ENCODE peak calls at places on chromosomes 6 and 20, in six cellular contexts. N is breast epithelium, H is GM12878, Q is sigmoid colon, T is transverse colon, M is spleen. O is an unnamed sample.

GRCh38 chr6:96613291-96613999 is 50.5 kb downstream of the FHL5 start:
- DNase-seq in Q (no peak), N (no peak), H (no peak), M (no peak), T (no peak), O (no peak)

GRCh38 chr20:25197870-25198190 is 2.3 kb downstream of the ENTPD6 start:
- DNase-seq in M (no peak), N (no peak), T (no peak), H (no peak), Q (no peak), O (no peak)

GRCh38 chr6:27472182-27472616 is 706 bp downstream of the ZNF184 start:
- DNase-seq in H (peak), Q (peak), N (peak), T (peak), M (no peak), O (no peak)

GRCh38 chr6:15879372-15880261 is 216.8 kb upstream of the DTNBP1 start:
- DNase-seq in N (no peak), M (peak), H (no peak), T (peak), Q (peak), O (peak)

GRCh38 chr6:148578837-148579236 is 168.0 kb upstream of the UST start:
- DNase-seq in H (no peak), Q (no peak), T (no peak), M (no peak), N (no peak), O (no peak)

GRCh38 chr6:357791-358341 is 33.7 kb upstream of the IRF4 start:
- DNase-seq in H (no peak), T (no peak), Q (peak), N (no peak), M (peak), O (no peak)

GRCh38 chr6:36725581-36725980 is 28.0 kb downstream of the RAB44 start:
- DNase-seq in Q (peak), M (peak), T (no peak), N (no peak), H (no peak), O (no peak)

GRCh38 chr6:52331793-52332457 is 30.0 kb upstream of the PAQR8 start:
- DNase-seq in M (no peak), T (no peak), N (no peak), H (no peak), Q (no peak), O (no peak)

GRCh38 chr6:39938773-39939381 is 4.6 kb upstream of the MOCS1 start:
- DNase-seq in M (no peak), H (no peak), Q (no peak), N (no peak), T (no peak), O (no peak)

GRCh38 chr20:46176744-46177378 is 58.7 kb downstream of the CD40 start:
- DNase-seq in Q (no peak), T (no peak), M (no peak), H (no peak), N (no peak), O (no peak)

GRCh38 chr6:102679844-102680243 is 1286.3 kb downstream of the GRIK2 start:
- DNase-seq in Q (no peak), T (no peak), H (no peak), N (no peak), M (no peak), O (no peak)

GRCh38 chr20:29497261-29497671 is 1760.2 kb upstream of the DEFB115 start:
- DNase-seq in N (no peak), H (no peak), Q (no peak), T (no peak), M (peak), O (no peak)

GRCh38 chr20:20786428-20786827 is 74.0 kb upstream of the RALGAPA2 start:
- DNase-seq in N (no peak), M (peak), T (no peak), H (no peak), Q (no peak), O (no peak)

GRCh38 chr6:115882174-115882573 is 178.5 kb downstream of the FRK start:
- DNase-seq in Q (no peak), T (no peak), M (no peak), H (no peak), N (no peak), O (no peak)

GRCh38 chr6:7684843-7685242 is 41.1 kb upstream of the BMP6 start:
- DNase-seq in Q (no peak), T (no peak), H (no peak), M (no peak), N (no peak), O (no peak)

GRCh38 chr20:42308980-42309524 is 690.9 kb upstream of the CHD6 start:
- DNase-seq in N (no peak), H (no peak), T (no peak), M (no peak), Q (no peak), O (no peak)

GRCh38 chr6:19697744-19698290 is 139.4 kb upstream of the ID4 start:
- DNase-seq in Q (no peak), T (no peak), H (no peak), N (no peak), M (no peak), O (no peak)

GRCh38 chr20:49821850-49822249 is 9.2 kb downstream of the SLC9A8 start:
- DNase-seq in T (no peak), H (no peak), M (no peak), N (peak), Q (no peak), O (no peak)

GRCh38 chr6:55898342-55898741 is 23.0 kb upstream of the BMP5 start:
- DNase-seq in T (no peak), N (no peak), Q (no peak), H (no peak), M (no peak), O (no peak)

GRCh38 chr6:140485740-140486467 is 1111.5 kb upstream of the CITED2 start:
- DNase-seq in M (no peak), T (no peak), Q (peak), N (peak), H (peak), O (no peak)

GRCh38 chr6:41884957-41885356 is 10.2 kb downstream of the USP49 start:
- DNase-seq in M (no peak), Q (no peak), H (no peak), T (no peak), N (no peak), O (no peak)

GRCh38 chr6:41887355-41887754 is 7.8 kb downstream of the USP49 start:
- DNase-seq in Q (no peak), H (no peak), M (no peak), N (no peak), T (no peak), O (no peak)

GRCh38 chr6:41881506-41881905 is 13.7 kb downstream of the USP49 start:
- DNase-seq in M (no peak), N (no peak), T (no peak), H (no peak), Q (no peak), O (no peak)

GRCh38 chr6:41885930-41886329 is 9.2 kb downstream of the USP49 start:
- DNase-seq in T (no peak), M (no peak), N (no peak), Q (no peak), H (no peak), O (no peak)
- TF ChIP-seq POLR2A in T (no peak), M (no peak), N (no peak), Q (no peak), H (no peak), O (no peak)

DNA sequence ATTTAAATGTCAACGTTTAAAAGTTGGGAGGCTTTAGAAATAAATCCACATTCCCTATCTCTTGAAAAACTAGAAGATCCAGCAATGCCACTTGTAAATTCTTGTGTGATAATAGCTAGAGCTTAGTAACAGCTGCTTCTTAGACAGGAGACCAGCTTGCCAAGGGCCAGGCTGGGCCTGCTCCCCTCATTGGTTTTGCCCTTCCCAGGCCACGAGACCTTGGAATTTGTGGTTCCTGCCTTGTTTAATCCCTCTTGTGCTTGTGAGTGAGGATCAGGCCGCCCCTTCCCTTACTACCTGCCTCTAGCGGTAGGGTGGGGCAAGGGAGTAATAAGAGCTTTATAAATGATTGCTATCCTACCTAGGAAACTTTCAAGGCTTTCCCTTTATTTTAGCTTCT is 363.5 kb downstream of the SYNE1 start:
- DNase-seq in Q (no peak), H (no peak), M (no peak), N (no peak), T (no peak), O (no peak)
- TF ChIP-seq CTCF in Q (no peak), H (no peak), M (no peak), N (no peak), T (no peak), O (no peak)

DNA sequence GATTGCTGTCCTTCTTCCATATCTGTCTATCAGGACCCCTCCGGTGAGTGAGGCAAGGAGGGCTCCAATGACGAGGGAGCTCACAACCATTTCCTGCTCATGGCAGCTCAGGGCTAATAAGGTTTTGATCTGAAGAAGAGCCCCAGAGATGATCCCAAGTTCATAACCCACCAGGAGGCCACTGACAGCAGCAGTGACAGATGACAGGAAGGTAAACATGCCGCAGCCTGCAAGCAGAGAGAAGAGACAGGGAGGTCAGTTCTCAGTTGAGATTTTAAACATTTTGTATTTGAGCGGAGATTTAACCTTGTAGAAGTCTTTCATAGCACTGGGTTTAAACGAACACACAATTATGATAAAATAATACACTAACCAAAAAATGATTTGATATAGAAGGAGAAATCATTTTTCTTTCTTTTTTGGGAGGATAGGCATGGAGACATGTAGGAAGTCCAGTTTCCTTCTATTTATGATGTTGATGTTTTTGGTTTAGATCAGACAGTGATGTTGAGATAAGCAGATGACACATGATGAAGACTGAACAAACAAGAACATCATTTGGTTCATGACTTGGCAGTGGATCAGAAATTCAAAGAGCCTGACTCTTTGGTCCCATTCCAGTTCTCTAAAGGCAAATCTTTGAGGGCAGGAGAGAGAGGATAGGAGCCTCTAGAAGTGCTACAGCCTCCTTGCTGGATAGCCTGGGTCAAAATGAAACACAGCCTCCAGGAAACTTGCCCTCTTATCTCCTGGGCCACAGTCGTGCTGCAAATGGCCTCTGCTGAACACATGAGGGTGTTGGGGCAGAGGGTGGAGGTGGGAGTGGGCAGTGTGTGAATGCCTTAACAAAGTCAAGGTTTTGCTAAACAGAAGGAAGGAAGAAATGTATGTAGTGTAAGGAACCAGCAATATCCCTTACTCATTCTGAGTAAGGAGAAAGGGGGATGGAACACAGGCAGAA is 22.6 kb downstream of the SLC2A12 start:
- DNase-seq in T (no peak), N (no peak), M (no peak), H (no peak), Q (no peak), O (no peak)
- TF ChIP-seq POLR2AphosphoS5 in T (no peak), N (no peak), M (no peak), H (no peak), Q (no peak), O (no peak)

GRCh38 chr6:53361549-53362031 is 12.8 kb upstream of the ELOVL5 start:
- DNase-seq in T (no peak), H (peak), M (no peak), N (peak), Q (no peak), O (no peak)

GRCh38 chr6:53359843-53360834 is 11.4 kb upstream of the ELOVL5 start:
- DNase-seq in M (no peak), H (no peak), Q (no peak), N (no peak), T (no peak), O (no peak)

GRCh38 chr6:53357576-53358343 is 9.0 kb upstream of the ELOVL5 start:
- DNase-seq in M (no peak), N (no peak), H (no peak), Q (no peak), T (no peak), O (no peak)

GRCh38 chr6:53358440-53359087 is 9.8 kb upstream of the ELOVL5 start:
- DNase-seq in T (no peak), N (no peak), H (no peak), Q (no peak), M (peak), O (no peak)

DNA sequence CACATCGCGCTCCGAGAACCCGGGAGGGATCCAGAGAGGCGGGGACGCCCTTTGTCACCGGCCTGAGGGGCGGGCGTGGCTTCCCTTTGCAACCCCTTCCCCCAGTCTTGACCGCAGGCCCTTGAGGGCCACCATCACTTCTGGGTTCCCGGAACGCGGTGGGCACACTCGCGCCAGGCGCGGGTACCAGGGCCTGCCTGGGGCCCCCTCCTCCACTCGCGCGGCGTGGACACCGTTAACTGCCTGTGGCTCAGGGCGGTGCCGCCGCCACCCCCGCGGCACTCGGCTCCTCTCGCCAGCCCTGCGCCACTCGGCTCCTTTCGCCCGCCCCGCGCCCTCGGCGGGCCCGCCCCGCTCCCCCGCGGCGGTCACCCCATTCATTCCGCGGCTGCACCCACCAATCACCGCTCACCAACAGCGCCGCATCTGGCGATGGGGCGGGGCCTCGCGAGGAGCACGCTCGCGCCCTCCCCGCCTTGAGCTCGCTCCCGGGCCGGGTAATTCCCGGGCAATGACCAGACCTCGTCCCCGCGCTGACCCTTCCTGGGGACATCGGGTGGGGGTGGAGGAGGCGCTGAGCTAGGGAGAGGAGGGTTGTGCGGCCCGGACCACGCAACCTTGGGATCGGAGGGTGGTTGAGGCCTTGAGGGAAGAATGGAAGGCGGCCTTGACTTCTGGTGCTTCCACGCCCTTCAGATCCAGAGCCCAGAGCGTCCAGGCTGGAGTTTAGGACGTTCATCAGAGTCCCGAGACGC is 10.5 kb upstream of the ELOVL5 start:
- DNase-seq in Q (peak), M (peak), T (peak), N (peak), H (peak), O (peak)
- TF ChIP-seq POLR2A in Q (peak), M (peak), T (peak), N (peak), H (peak), O (peak)

GRCh38 chr20:7375905-7376304 is 564.4 kb downstream of the HAO1 start:
- DNase-seq in H (no peak), Q (no peak), N (no peak), M (no peak), T (no peak), O (no peak)
- TF ChIP-seq CTCF in H (peak), Q (no peak), N (no peak), M (peak), T (peak), O (no peak)

GRCh38 chr20:2873010-2873746 is at the start of gene PTPRA:
- DNase-seq in M (peak), T (peak), N (peak), H (peak), Q (peak), O (peak)
- TF ChIP-seq POLR2AphosphoS5 in M (peak), T (peak), N (peak), H (peak), Q (peak), O (no peak)

DNA sequence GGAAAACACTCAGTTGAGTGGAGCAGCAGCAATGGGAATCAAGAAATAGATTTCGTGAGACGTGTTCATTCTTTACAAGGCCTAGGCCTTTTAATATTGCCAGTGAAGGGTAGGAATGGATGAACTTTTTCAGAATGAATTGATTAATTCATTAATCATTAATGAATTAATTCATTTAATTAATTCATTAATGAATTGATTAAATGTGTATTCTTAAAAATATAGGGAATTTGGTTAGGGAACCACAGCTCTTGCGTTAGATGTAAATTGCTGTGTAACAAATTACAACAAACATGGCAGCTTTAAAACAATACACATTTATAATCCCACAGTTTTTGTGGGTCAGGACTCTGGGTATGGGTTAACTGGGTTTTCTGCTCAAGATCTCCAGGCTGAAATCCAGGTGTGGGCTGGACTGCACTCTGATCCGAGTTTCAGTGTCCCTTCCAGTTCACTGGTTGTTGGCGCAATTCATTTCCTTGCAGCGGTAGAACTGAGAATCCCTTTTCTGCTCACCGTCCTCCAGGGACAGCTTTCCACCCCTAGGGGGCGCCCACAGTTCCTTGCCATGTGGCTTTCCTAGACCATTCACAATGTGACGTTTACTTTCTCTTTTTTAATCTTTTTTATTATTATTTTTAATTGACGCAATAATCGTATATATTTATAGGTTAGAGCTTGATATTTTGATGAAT is 32.8 kb upstream of the BCAS1 start:
- DNase-seq in N (no peak), T (peak), M (peak), H (no peak), Q (peak), O (peak)
- TF ChIP-seq POLR2A in N (no peak), T (no peak), M (no peak), H (no peak), Q (no peak), O (no peak)

GRCh38 chr20:10647909-10648308 is 25.9 kb downstream of the JAG1 start:
- DNase-seq in T (peak), Q (no peak), H (no peak), N (no peak), M (no peak), O (no peak)

GRCh38 chr20:10647471-10647870 is 26.3 kb downstream of the JAG1 start:
- DNase-seq in H (no peak), Q (no peak), M (no peak), N (no peak), T (peak), O (peak)

GRCh38 chr20:10649080-10649816 is 24.6 kb downstream of the JAG1 start:
- DNase-seq in H (no peak), T (peak), Q (no peak), M (no peak), N (no peak), O (peak)

GRCh38 chr20:10649817-10650200 is 24.0 kb downstream of the JAG1 start:
- DNase-seq in T (peak), M (no peak), N (no peak), H (no peak), Q (no peak), O (no peak)

DNA sequence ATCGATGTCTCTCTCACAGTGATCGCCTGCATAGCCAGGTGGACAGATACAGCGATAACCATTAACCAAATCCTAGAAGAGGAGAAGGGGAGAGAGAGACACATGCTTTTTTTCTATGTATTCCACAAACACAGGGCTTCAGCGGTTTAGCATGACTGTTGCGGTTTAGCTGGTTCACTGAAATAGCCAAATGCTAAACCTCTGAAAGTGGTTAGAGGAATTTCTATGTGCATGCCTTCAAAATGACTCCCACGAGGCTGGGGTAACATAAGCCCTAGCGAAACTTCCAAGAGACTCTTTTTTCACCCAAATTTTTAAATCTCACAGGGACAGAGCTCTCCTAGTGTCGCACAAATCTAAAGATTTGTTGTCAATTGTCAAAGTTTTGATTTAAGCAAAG is 25.1 kb downstream of the JAG1 start:
- DNase-seq in N (no peak), Q (no peak), H (peak), T (peak), M (no peak), O (no peak)
- TF ChIP-seq CTCF in N (no peak), Q (no peak), H (no peak), T (no peak), M (no peak), O (no peak)

GRCh38 chr20:23086056-23086551 is at the start of gene CD93:
- DNase-seq in N (no peak), Q (no peak), M (peak), T (no peak), H (no peak), O (no peak)
- TF ChIP-seq POLR2AphosphoS5 in N (no peak), Q (peak), M (peak), T (peak), H (no peak), O (no peak)

GRCh38 chr6:43702522-43703440 is 15.2 kb upstream of the MRPS18A start:
- DNase-seq in T (peak), N (peak), M (peak), H (no peak), Q (peak), O (peak)
- TF ChIP-seq POLR2A in T (peak), N (no peak), M (no peak), H (no peak), Q (no peak), O (no peak)

O was measured in suprapubic skin.